ENCODE peak calls at places on chromosomes 16 and 17, in four cellular contexts. One of them, this sample, is unnamed.

GRCh38 chr16:81921415-81921814 is 89.9 kb downstream of the SDR42E1 start:
- DNase-seq in HepG2: no peak
- DNase-seq in stimulated activated CD4-positive, alpha-beta T cell treated with anti-CD3 and anti-CD28 coated beads, Interleukin-1b, Interleukin-23, amount 100 ng/mL, for 1 hour: no peak
- DNase-seq in amniotic epithelial cell: no peak
- DNase-seq in this sample: no peak

GRCh38 chr17:63774141-63774981 is at the start of gene DDX42:
- DNase-seq in amniotic epithelial cell: peak
- DNase-seq in stimulated activated CD4-positive, alpha-beta T cell treated with anti-CD3 and anti-CD28 coated beads, Interleukin-1b, Interleukin-23, amount 100 ng/mL, for 1 hour: peak
- DNase-seq in HepG2: peak
- DNase-seq in this sample: no peak

GRCh38 chr17:69716571-69716970 is 302.1 kb downstream of the MAP2K6 start:
- DNase-seq in stimulated activated CD4-positive, alpha-beta T cell treated with anti-CD3 and anti-CD28 coated beads, Interleukin-1b, Interleukin-23, amount 100 ng/mL, for 1 hour: no peak
- DNase-seq in HepG2: no peak
- DNase-seq in amniotic epithelial cell: no peak
- DNase-seq in this sample: no peak

GRCh38 chr16:84239186-84239790 is 524 bp downstream of the KCNG4 start:
- DNase-seq in amniotic epithelial cell: no peak
- DNase-seq in stimulated activated CD4-positive, alpha-beta T cell treated with anti-CD3 and anti-CD28 coated beads, Interleukin-1b, Interleukin-23, amount 100 ng/mL, for 1 hour: no peak
- DNase-seq in HepG2: no peak
- DNase-seq in this sample: no peak

GRCh38 chr17:47718634-47719405 is 14.2 kb upstream of the TBX21 start:
- DNase-seq in amniotic epithelial cell: no peak
- DNase-seq in stimulated activated CD4-positive, alpha-beta T cell treated with anti-CD3 and anti-CD28 coated beads, Interleukin-1b, Interleukin-23, amount 100 ng/mL, for 1 hour: no peak
- DNase-seq in HepG2: no peak
- DNase-seq in this sample: no peak

GRCh38 chr16:13036600-13036999 is 135.2 kb downstream of the SHISA9 start:
- DNase-seq in HepG2: peak
- DNase-seq in amniotic epithelial cell: peak
- DNase-seq in stimulated activated CD4-positive, alpha-beta T cell treated with anti-CD3 and anti-CD28 coated beads, Interleukin-1b, Interleukin-23, amount 100 ng/mL, for 1 hour: no peak
- DNase-seq in this sample: no peak

GRCh38 chr17:40086150-40087044 is 14.0 kb downstream of the NR1D1 start:
- DNase-seq in stimulated activated CD4-positive, alpha-beta T cell treated with anti-CD3 and anti-CD28 coated beads, Interleukin-1b, Interleukin-23, amount 100 ng/mL, for 1 hour: no peak
- DNase-seq in amniotic epithelial cell: no peak
- DNase-seq in HepG2: peak
- DNase-seq in this sample: no peak

GRCh38 chr17:42281571-42282096 is 5.4 kb upstream of the STAT5B start:
- DNase-seq in HepG2: no peak
- DNase-seq in stimulated activated CD4-positive, alpha-beta T cell treated with anti-CD3 and anti-CD28 coated beads, Interleukin-1b, Interleukin-23, amount 100 ng/mL, for 1 hour: no peak
- DNase-seq in amniotic epithelial cell: no peak
- DNase-seq in this sample: no peak

GRCh38 chr17:32523017-32523680 is 36.4 kb downstream of the CDK5R1 start:
- DNase-seq in amniotic epithelial cell: no peak
- DNase-seq in stimulated activated CD4-positive, alpha-beta T cell treated with anti-CD3 and anti-CD28 coated beads, Interleukin-1b, Interleukin-23, amount 100 ng/mL, for 1 hour: no peak
- DNase-seq in HepG2: no peak
- DNase-seq in this sample: no peak

GRCh38 chr17:9473716-9474115 is 101.9 kb downstream of the STX8 start:
- DNase-seq in stimulated activated CD4-positive, alpha-beta T cell treated with anti-CD3 and anti-CD28 coated beads, Interleukin-1b, Interleukin-23, amount 100 ng/mL, for 1 hour: no peak
- DNase-seq in HepG2: peak
- DNase-seq in amniotic epithelial cell: no peak
- DNase-seq in this sample: no peak

GRCh38 chr17:68437979-68438877 is 19.1 kb downstream of the WIPI1 start:
- DNase-seq in stimulated activated CD4-positive, alpha-beta T cell treated with anti-CD3 and anti-CD28 coated beads, Interleukin-1b, Interleukin-23, amount 100 ng/mL, for 1 hour: no peak
- DNase-seq in amniotic epithelial cell: peak
- DNase-seq in HepG2: peak
- DNase-seq in this sample: no peak

GRCh38 chr16:20949660-20950059 is 49.1 kb downstream of the LYRM1 start:
- DNase-seq in HepG2: no peak
- DNase-seq in stimulated activated CD4-positive, alpha-beta T cell treated with anti-CD3 and anti-CD28 coated beads, Interleukin-1b, Interleukin-23, amount 100 ng/mL, for 1 hour: no peak
- DNase-seq in amniotic epithelial cell: no peak
- DNase-seq in this sample: no peak

GRCh38 chr17:29291163-29291752 is 2.7 kb downstream of the NUFIP2 start:
- DNase-seq in HepG2: peak
- DNase-seq in stimulated activated CD4-positive, alpha-beta T cell treated with anti-CD3 and anti-CD28 coated beads, Interleukin-1b, Interleukin-23, amount 100 ng/mL, for 1 hour: no peak
- DNase-seq in amniotic epithelial cell: peak
- DNase-seq in this sample: no peak

GRCh38 chr16:84737658-84738057 is 37.9 kb downstream of the USP10 start:
- DNase-seq in stimulated activated CD4-positive, alpha-beta T cell treated with anti-CD3 and anti-CD28 coated beads, Interleukin-1b, Interleukin-23, amount 100 ng/mL, for 1 hour: no peak
- DNase-seq in amniotic epithelial cell: no peak
- DNase-seq in HepG2: no peak
- DNase-seq in this sample: no peak

GRCh38 chr17:64213995-64214507 is 49.0 kb downstream of the TEX2 start:
- DNase-seq in amniotic epithelial cell: no peak
- DNase-seq in stimulated activated CD4-positive, alpha-beta T cell treated with anti-CD3 and anti-CD28 coated beads, Interleukin-1b, Interleukin-23, amount 100 ng/mL, for 1 hour: no peak
- DNase-seq in HepG2: no peak
- DNase-seq in this sample: no peak